ENCODE peak calls at places on chromosomes 6 and 20, in five cellular contexts. E is HEK293T, D is K562, P is HepG2, Q is SK-N-SH. V is an unnamed sample.
A peak's percentile ranks its signal among the peaks of the same experiment; 100 is the strongest.

GRCh38 chr6:37210313-37210898 is 40.5 kb downstream of the PIM1 start:
- DNase-seq in E (peak; percentile 76), D (peak; percentile 96), P (peak; percentile 81), Q (peak; percentile 77), V (peak; percentile 26)

GRCh38 chr20:62064788-62065668 is 653 bp downstream of the TAF4 start:
- DNase-seq in E (no peak), D (peak; percentile 23), P (no peak), Q (peak; percentile 66), V (no peak)

GRCh38 chr20:48295445-48295903 is 510.2 kb upstream of the SULF2 start:
- DNase-seq in E (peak; percentile 20), D (no peak), P (peak; percentile 94), Q (no peak), V (no peak)

GRCh38 chr20:57124346-57124745 is 142.1 kb downstream of the BMP7 start:
- DNase-seq in E (no peak), D (no peak), P (no peak), Q (no peak), V (no peak)

GRCh38 chr20:63177134-63177784 is 38.7 kb downstream of the YTHDF1 start:
- DNase-seq in E (no peak), D (no peak), P (no peak), Q (peak; percentile 69), V (no peak)

GRCh38 chr6:11197175-11197535 is 35.3 kb downstream of the NEDD9 start:
- DNase-seq in E (no peak), D (no peak), P (no peak), Q (no peak), V (no peak)

GRCh38 chr6:109342564-109342963 is 39.7 kb downstream of the CD164 start:
- DNase-seq in E (no peak), D (peak; percentile 58), P (no peak), Q (no peak), V (no peak)

GRCh38 chr6:125154184-125155135 is 887 bp downstream of the TPD52L1 start:
- DNase-seq in E (peak; percentile 52), D (peak; percentile 78), P (peak; percentile 7), Q (peak; percentile 23), V (no peak)

GRCh38 chr20:46647469-46647868 is 3.8 kb downstream of the SLC13A3 start:
- DNase-seq in E (no peak), D (no peak), P (no peak), Q (no peak), V (no peak)

GRCh38 chr6:98824907-98825601 is 9.3 kb upstream of the POU3F2 start:
- DNase-seq in E (peak; percentile 45), D (no peak), P (no peak), Q (no peak), V (no peak)

GRCh38 chr6:9927271-9927670 is 487.6 kb downstream of the TFAP2A start:
- DNase-seq in E (no peak), D (no peak), P (no peak), Q (no peak), V (no peak)

GRCh38 chr20:37353285-37353849 is 7.4 kb downstream of the SRC start:
- DNase-seq in E (no peak), D (no peak), P (no peak), Q (peak; percentile 13), V (no peak)

GRCh38 chr6:123316733-123317323 is 319.9 kb downstream of the TRDN start:
- DNase-seq in E (no peak), D (peak; percentile 16), P (peak; percentile 9), Q (peak; percentile 0), V (no peak)

GRCh38 chr20:14727485-14728170 is 390.2 kb upstream of the FLRT3 start:
- DNase-seq in E (no peak), D (no peak), P (no peak), Q (no peak), V (no peak)

GRCh38 chr20:45704969-45705637 is at the start of gene WFDC10B:
- DNase-seq in E (no peak), D (no peak), P (no peak), Q (no peak), V (no peak)

GRCh38 chr6:165662041-165662491 is 975 bp downstream of the PDE10A start:
- DNase-seq in E (peak; percentile 68), D (no peak), P (no peak), Q (peak; percentile 70), V (no peak)

GRCh38 chr20:33541797-33542196 is 51.9 kb downstream of the CBFA2T2 start:
- DNase-seq in E (no peak), D (no peak), P (no peak), Q (no peak), V (no peak)

GRCh38 chr20:18957328-18957727 is 143.7 kb downstream of the SCP2D1 start:
- DNase-seq in E (no peak), D (no peak), P (no peak), Q (no peak), V (no peak)

GRCh38 chr6:2688416-2689064 is 62.2 kb downstream of the MYLK4 start:
- DNase-seq in E (no peak), D (peak; percentile 21), P (peak; percentile 23), Q (no peak), V (no peak)

GRCh38 chr20:62776692-62777527 is 19.4 kb upstream of the MRGBP start:
- DNase-seq in E (peak; percentile 66), D (peak; percentile 88), P (peak; percentile 58), Q (peak; percentile 78), V (peak; percentile 21)

GRCh38 chr6:26205625-26206574 is 118.7 kb downstream of the HFE start:
- DNase-seq in E (no peak), D (peak; percentile 84), P (peak; percentile 51), Q (peak; percentile 25), V (no peak)

GRCh38 chr6:148044921-148045320 is 297.7 kb upstream of the SASH1 start:
- DNase-seq in E (no peak), D (no peak), P (no peak), Q (no peak), V (no peak)

GRCh38 chr6:4805553-4806307 is 29.5 kb downstream of the CDYL start:
- DNase-seq in E (peak; percentile 47), D (no peak), P (peak; percentile 51), Q (peak; percentile 68), V (no peak)

GRCh38 chr6:78850621-78851020 is 16.7 kb upstream of the IRAK1BP1 start:
- DNase-seq in E (no peak), D (no peak), P (no peak), Q (no peak), V (no peak)

GRCh38 chr20:24066075-24066700 is 77.6 kb upstream of the GGTLC1 start:
- DNase-seq in E (no peak), D (no peak), P (no peak), Q (no peak), V (no peak)

GRCh38 chr20:40467014-40467413 is 222.0 kb downstream of the MAFB start:
- DNase-seq in E (no peak), D (no peak), P (no peak), Q (no peak), V (no peak)

GRCh38 chr6:157999100-158000051 is 17.7 kb downstream of the SYNJ2 start:
- DNase-seq in E (no peak), D (no peak), P (no peak), Q (no peak), V (no peak)
- TF ChIP-seq FOXM1 in E (no peak), D (no peak), P (no peak), Q (no peak), V (no peak)

GRCh38 chr6:33171096-33171888 is 21.0 kb downstream of the COL11A2 start:
- DNase-seq in E (no peak), D (no peak), P (no peak), Q (no peak), V (no peak)
- TF ChIP-seq FOXM1 in E (no peak), D (no peak), P (no peak), Q (no peak), V (no peak)

GRCh38 chr20:12700701-12701100 is 308.1 kb upstream of the SPTLC3 start:
- DNase-seq in E (no peak), D (no peak), P (no peak), Q (no peak), V (no peak)

GRCh38 chr20:12698817-12699216 is 310.0 kb upstream of the SPTLC3 start:
- DNase-seq in E (no peak), D (no peak), P (no peak), Q (peak; percentile 2), V (no peak)

GRCh38 chr20:12695937-12696336 is 312.8 kb upstream of the SPTLC3 start:
- DNase-seq in E (no peak), D (no peak), P (no peak), Q (no peak), V (no peak)

GRCh38 chr20:12702312-12702711 is 306.5 kb upstream of the SPTLC3 start:
- DNase-seq in E (no peak), D (no peak), P (no peak), Q (no peak), V (no peak)

DNA sequence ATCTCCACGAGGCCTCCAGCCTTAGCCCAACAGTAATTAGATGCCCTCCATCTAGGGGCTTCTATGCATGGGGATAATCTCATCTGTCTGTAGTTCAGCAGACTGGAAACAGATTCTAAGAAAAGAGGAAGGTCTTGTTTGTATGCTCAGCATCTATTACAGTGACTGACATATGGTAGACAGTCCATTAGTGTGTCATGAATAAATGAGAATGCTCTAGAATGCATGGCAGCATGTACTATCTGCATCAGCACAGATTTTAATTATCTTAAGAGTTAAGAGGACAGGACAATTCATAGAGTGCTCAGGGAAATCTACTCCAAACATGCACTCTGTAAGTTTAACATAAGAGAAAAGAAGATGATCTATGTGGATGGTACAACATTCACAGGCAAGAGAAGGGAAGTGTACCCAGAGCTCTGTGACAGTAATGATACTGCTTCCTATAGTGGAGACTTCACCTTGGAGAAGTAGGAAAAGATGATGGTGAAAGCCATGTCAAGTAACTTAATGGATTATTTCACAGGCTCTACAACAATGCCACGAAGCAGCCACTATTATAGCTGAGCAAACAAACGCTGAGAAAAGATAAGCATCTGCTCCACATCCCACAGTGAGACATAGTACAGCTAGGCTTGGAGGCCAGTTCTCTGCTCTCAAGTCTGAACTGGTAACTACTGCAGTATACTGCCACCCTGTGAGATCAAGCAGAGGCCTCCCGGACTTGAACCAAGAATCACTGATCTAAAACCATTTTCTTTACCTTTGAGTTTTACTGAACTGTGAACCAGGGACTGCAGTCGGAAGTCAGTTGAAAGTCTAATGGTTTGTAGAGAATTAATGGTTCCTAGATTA is 309.2 kb upstream of the SPTLC3 start:
- DNase-seq in E (no peak), D (no peak), P (no peak), Q (no peak), V (no peak)
- TF ChIP-seq FOXM1 in E (no peak), D (no peak), P (no peak), Q (no peak), V (no peak)

GRCh38 chr20:22403860-22404608 is 180.3 kb downstream of the FOXA2 start:
- DNase-seq in E (no peak), D (peak; percentile 44), P (peak; percentile 77), Q (no peak), V (no peak)

GRCh38 chr20:22402990-22403859 is 181.1 kb downstream of the FOXA2 start:
- DNase-seq in E (no peak), D (peak; percentile 50), P (peak; percentile 64), Q (no peak), V (no peak)

GRCh38 chr20:22400440-22400839 is 183.9 kb downstream of the FOXA2 start:
- DNase-seq in E (no peak), D (no peak), P (no peak), Q (no peak), V (no peak)

GRCh38 chr20:22404609-22405170 is 179.7 kb downstream of the FOXA2 start:
- DNase-seq in E (no peak), D (no peak), P (no peak), Q (no peak), V (no peak)

DNA sequence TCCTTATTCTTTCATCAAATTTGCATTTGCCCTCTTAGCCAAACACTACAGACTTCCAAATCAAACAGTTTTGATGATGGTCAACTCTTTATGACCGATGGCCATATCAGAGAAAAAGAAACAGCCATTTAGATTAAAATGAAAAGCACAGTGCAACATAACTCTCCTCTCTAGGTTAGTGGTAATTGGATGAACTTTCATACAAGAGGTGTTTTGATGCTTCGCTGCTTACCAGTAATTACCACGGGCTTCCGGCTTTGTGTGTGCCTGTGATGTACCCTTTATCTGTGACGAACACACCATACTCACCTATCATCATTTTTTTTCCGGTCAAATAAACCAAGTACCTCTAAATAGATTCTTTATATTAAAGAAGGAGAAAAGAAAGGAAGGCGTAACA is 181.8 kb downstream of the FOXA2 start:
- DNase-seq in E (no peak), D (peak; percentile 58), P (no peak), Q (no peak), V (no peak)
- TF ChIP-seq FOXM1 in E (no peak), D (no peak), P (no peak), Q (no peak), V (no peak)

V was measured in GM12878.